ENCODE peak calls at places on chromosomes 3 and 15, in five cellular contexts. H is A549; D is GM23248; I is heart left ventricle; M is CD8-positive, alpha-beta memory T cell. K is an unnamed sample.

GRCh38 chr15:36951747-36952247 is 148.6 kb downstream of the MEIS2 start:
- DNase-seq in I (no peak), D (peak), M (no peak), H (no peak), K (no peak)

GRCh38 chr3:124442463-124442862 is 287.8 kb upstream of the UMPS start:
- DNase-seq in I (no peak), H (peak), M (no peak), D (peak), K (no peak)

GRCh38 chr3:11328196-11328945 is 56.2 kb downstream of the ATG7 start:
- DNase-seq in I (no peak), H (no peak), M (no peak), D (peak), K (no peak)

GRCh38 chr15:86355798-86356197 is 276.1 kb downstream of the AGBL1 start:
- DNase-seq in H (no peak), I (no peak), D (no peak), M (no peak), K (no peak)

GRCh38 chr15:67548862-67549651 is 6.6 kb downstream of the MAP2K5 start:
- DNase-seq in I (peak), D (peak), H (no peak), M (no peak), K (peak)

GRCh38 chr15:31270767-31271166 is 55.9 kb upstream of the KLF13 start:
- DNase-seq in D (no peak), M (no peak), H (no peak), I (peak), K (peak)

GRCh38 chr3:158782283-158782682 is 19.6 kb upstream of the MFSD1 start:
- DNase-seq in I (no peak), M (no peak), H (no peak), D (no peak), K (no peak)

GRCh38 chr3:174581551-174581950 is 277.6 kb upstream of the NAALADL2 start:
- DNase-seq in M (no peak), D (peak), I (no peak), H (no peak), K (no peak)

GRCh38 chr3:72114773-72115172 is 329.8 kb upstream of the PROK2 start:
- DNase-seq in D (no peak), I (no peak), H (no peak), M (no peak), K (no peak)

GRCh38 chr3:132597660-132598059 is 590 bp downstream of the ACKR4 start:
- DNase-seq in D (no peak), I (no peak), M (no peak), H (no peak), K (no peak)

GRCh38 chr3:185253645-185254410 is at the start of gene EHHADH:
- DNase-seq in I (peak), M (peak), D (peak), H (peak), K (peak)

GRCh38 chr3:33717866-33718594 is at the start of gene CLASP2:
- DNase-seq in I (peak), D (peak), M (peak), H (peak), K (peak)

GRCh38 chr15:62610499-62610898 is 432.0 kb upstream of the TPM1 start:
- DNase-seq in M (no peak), I (no peak), H (no peak), D (no peak), K (no peak)

GRCh38 chr3:25783661-25784512 is 644 bp upstream of the NGLY1 start:
- DNase-seq in M (peak), H (peak), I (peak), D (peak), K (peak)

GRCh38 chr3:9302425-9303181 is 53.2 kb upstream of the SRGAP3 start:
- DNase-seq in I (peak), D (peak), M (peak), H (peak), K (peak)

GRCh38 chr3:58666683-58667082 is at the start of gene FAM3D:
- DNase-seq in D (no peak), I (no peak), M (no peak), H (no peak), K (no peak)

GRCh38 chr3:102301155-102301554 is 133.7 kb upstream of the ZPLD1 start:
- DNase-seq in H (no peak), M (no peak), D (no peak), I (no peak), K (no peak)

GRCh38 chr3:134666885-134667284 is 16.1 kb upstream of the KY start:
- DNase-seq in H (no peak), D (peak), I (no peak), M (no peak), K (no peak)

GRCh38 chr3:190718097-190718496 is 144.4 kb downstream of the GMNC start:
- DNase-seq in I (no peak), H (no peak), D (no peak), M (no peak), K (no peak)

GRCh38 chr15:70636540-70637165 is 126.7 kb downstream of the UACA start:
- DNase-seq in I (no peak), M (no peak), D (peak), H (no peak), K (no peak)

GRCh38 chr15:70201376-70201775 is 103.7 kb upstream of the TLE3 start:
- DNase-seq in D (no peak), M (no peak), H (no peak), I (no peak), K (no peak)

GRCh38 chr3:129526121-129526900 is 2.1 kb upstream of the RHO start:
- DNase-seq in D (peak), H (no peak), I (no peak), M (no peak), K (no peak)

GRCh38 chr3:20043398-20043797 is 3.2 kb downstream of the KAT2B start:
- DNase-seq in H (no peak), M (peak), D (peak), I (peak), K (peak)

GRCh38 chr3:29614954-29615353 is 334.1 kb downstream of the RBMS3 start:
- DNase-seq in H (no peak), I (no peak), M (no peak), D (no peak), K (no peak)

GRCh38 chr3:185363662-185364203 is 797 bp downstream of the MAP3K13 start:
- DNase-seq in M (no peak), D (no peak), I (no peak), H (no peak), K (no peak)

GRCh38 chr3:41002104-41002503 is 197.2 kb upstream of the CTNNB1 start:
- DNase-seq in I (no peak), H (no peak), M (no peak), D (no peak), K (no peak)

GRCh38 chr3:149085828-149086231 is 503 bp downstream of the HLTF start:
- DNase-seq in I (no peak), D (peak), M (peak), H (peak), K (peak)

GRCh38 chr3:194828926-194829325 is 143.2 kb downstream of the FAM43A start:
- DNase-seq in M (no peak), D (no peak), H (no peak), I (no peak), K (no peak)

GRCh38 chr15:63523306-63523990 is 19.1 kb downstream of the USP3 start:
- DNase-seq in I (no peak), H (no peak), M (no peak), D (peak), K (no peak)

GRCh38 chr3:126056681-126057546 is 27.0 kb downstream of the SLC41A3 start:
- DNase-seq in M (no peak), H (no peak), I (peak), D (peak), K (peak)

GRCh38 chr3:52124766-52125165 is 29.5 kb downstream of the POC1A start:
- DNase-seq in D (no peak), H (no peak), I (peak), M (no peak), K (no peak)

GRCh38 chr3:60434945-60435344 is 816.3 kb downstream of the FHIT start:
- DNase-seq in H (no peak), D (no peak), M (no peak), I (no peak), K (no peak)

GRCh38 chr3:123346726-123347125 is 102.2 kb downstream of the ADCY5 start:
- DNase-seq in D (peak), H (no peak), I (peak), M (no peak), K (no peak)

GRCh38 chr3:43960448-43960840 is 269.7 kb downstream of the ABHD5 start:
- DNase-seq in H (no peak), M (no peak), I (no peak), D (peak), K (peak)

GRCh38 chr3:54536450-54536849 is 391.4 kb downstream of the LRTM1 start:
- DNase-seq in I (no peak), M (no peak), D (no peak), H (no peak), K (no peak)

GRCh38 chr3:49013738-49014660 is 4.4 kb downstream of the DALRD3 start:
- DNase-seq in I (peak), H (peak), D (peak), M (no peak), K (no peak)

GRCh38 chr15:35000511-35000910 is 12.4 kb upstream of the ZNF770 start:
- DNase-seq in M (no peak), I (no peak), D (peak), H (peak), K (peak)

GRCh38 chr15:34993877-34994276 is 5.8 kb upstream of the ZNF770 start:
- DNase-seq in H (no peak), I (no peak), D (no peak), M (no peak), K (no peak)

GRCh38 chr15:34999906-35000305 is 11.8 kb upstream of the ZNF770 start:
- DNase-seq in D (peak), H (no peak), M (no peak), I (no peak), K (no peak)

GRCh38 chr15:34993413-34993812 is 5.3 kb upstream of the ZNF770 start:
- DNase-seq in I (no peak), D (peak), H (no peak), M (no peak), K (no peak)

DNA sequence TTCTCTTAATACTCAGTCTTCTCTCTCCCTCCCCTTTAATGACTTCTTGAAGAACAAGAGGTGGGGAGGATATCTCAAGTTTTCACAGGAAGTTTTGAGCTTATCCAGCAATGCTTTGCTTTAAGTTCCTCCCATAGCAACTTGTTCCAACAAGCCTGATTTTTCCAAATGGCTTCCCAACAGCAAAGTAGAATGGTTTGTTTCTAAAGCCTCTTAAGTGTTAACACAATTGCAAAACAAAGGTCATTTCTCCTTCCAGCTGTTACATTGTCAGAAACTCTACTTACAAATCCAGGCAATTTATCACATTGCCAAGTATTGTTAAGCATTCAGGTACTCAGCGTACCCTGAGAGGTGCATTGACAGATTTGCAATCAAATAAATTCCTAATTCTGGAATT is 6.8 kb upstream of the ZNF770 start:
- DNase-seq in M (no peak), I (no peak), H (no peak), D (no peak), K (no peak)
- H3K27ac ChIP-seq in M (no peak), I (no peak), H (no peak), D (no peak), K (no peak)

DNA sequence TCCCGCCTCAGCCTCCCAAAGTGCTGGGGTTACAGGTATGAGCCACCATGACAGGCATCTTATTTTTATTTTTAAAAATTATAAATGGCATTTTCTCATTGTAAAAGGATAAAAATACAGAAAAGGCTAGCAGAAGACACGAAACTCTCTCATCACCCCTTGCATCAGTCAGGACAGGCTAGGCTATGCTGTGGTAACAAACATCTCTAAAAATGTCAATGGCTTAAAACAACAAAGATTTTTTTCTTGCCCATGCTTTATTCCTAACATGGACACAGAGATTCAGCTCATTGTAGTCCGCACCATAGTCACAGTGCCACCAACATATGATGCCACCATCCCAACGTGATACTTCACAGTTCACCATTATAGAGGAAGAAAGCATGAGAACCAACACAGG is 34.0 kb upstream of the SEMA4B start:
- DNase-seq in H (no peak), M (no peak), D (no peak), I (no peak), K (no peak)
- H3K27ac ChIP-seq in H (peak), M (no peak), D (no peak), I (no peak), K (no peak)

GRCh38 chr3:196684548-196685407 is 27.3 kb downstream of the CEP19 start:
- DNase-seq in M (peak), H (peak), I (peak), D (peak), K (peak)

GRCh38 chr3:196686436-196686835 is 25.6 kb downstream of the CEP19 start:
- DNase-seq in D (peak), H (no peak), I (no peak), M (no peak), K (no peak)

GRCh38 chr3:196689941-196690660 is 21.9 kb downstream of the CEP19 start:
- DNase-seq in D (no peak), H (no peak), M (no peak), I (no peak), K (no peak)

GRCh38 chr3:196694202-196694638 is 17.8 kb downstream of the CEP19 start:
- DNase-seq in D (peak), M (peak), I (no peak), H (peak), K (no peak)

GRCh38 chr3:196688349-196688748 is 23.7 kb downstream of the CEP19 start:
- DNase-seq in I (peak), H (no peak), D (peak), M (no peak), K (peak)
- H3K27ac ChIP-seq in I (peak), H (no peak), D (peak), M (no peak), K (no peak)

GRCh38 chr15:66170042-66170441 is 83.5 kb downstream of the MEGF11 start:
- DNase-seq in I (no peak), M (no peak), H (no peak), D (no peak), K (no peak)

GRCh38 chr15:66169023-66169422 is 84.5 kb downstream of the MEGF11 start:
- DNase-seq in I (no peak), D (no peak), M (no peak), H (no peak), K (no peak)

GRCh38 chr15:66171891-66172290 is 81.7 kb downstream of the MEGF11 start:
- DNase-seq in H (no peak), I (no peak), D (no peak), M (no peak), K (no peak)

GRCh38 chr15:66169625-66170024 is 83.9 kb downstream of the MEGF11 start:
- DNase-seq in D (no peak), M (no peak), I (no peak), H (no peak), K (no peak)

GRCh38 chr15:66170716-66171115 is 82.8 kb downstream of the MEGF11 start:
- DNase-seq in I (no peak), D (no peak), H (no peak), M (no peak), K (no peak)
- H3K27ac ChIP-seq in I (no peak), D (no peak), H (no peak), M (no peak), K (no peak)

GRCh38 chr3:15757824-15758223 is 40.0 kb downstream of the ANKRD28 start:
- DNase-seq in D (no peak), M (no peak), I (no peak), H (no peak), K (no peak)
- H3K27ac ChIP-seq in D (peak), M (no peak), I (no peak), H (no peak), K (no peak)

DNA sequence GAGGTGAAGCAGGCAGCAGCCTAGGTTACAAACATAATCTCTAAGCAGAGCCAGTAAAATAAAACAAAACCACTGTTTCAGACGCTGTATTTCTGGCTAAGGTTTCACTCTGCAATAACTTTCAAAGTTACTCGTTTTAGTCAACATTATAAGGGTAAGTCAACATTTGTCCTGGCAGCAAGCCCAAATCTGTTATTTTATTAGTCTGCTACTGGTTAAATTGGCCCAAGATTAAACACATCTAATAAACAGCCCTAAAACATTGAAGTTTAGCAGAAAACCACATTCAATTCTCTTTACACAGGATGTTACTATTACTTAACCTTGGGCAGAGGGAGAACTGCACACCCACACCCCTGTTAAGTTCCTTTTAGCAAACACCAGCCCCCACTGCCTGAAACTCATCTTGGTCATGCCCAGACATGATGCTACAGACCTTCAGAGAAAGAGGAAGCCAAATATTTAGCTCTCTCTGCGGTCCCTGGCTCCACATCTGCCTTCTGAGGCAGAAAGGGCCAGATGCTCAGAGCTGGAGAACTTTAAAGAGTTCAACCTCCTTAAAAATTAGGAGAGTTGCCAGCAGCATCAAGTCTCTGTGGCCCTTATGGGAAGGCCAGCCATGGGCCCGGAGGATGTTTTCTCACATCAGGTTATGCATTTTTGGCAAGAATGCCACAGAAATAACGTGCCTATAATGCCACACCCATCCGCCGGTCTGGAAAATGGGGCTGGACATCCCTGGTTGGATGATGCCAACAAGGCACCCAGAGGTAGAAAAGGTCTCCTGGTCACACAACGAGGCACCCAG is 17.9 kb downstream of the ARHGEF3 start:
- DNase-seq in H (peak), M (peak), D (peak), I (peak), K (peak)
- H3K27ac ChIP-seq in H (peak), M (peak), D (peak), I (peak), K (peak)

DNA sequence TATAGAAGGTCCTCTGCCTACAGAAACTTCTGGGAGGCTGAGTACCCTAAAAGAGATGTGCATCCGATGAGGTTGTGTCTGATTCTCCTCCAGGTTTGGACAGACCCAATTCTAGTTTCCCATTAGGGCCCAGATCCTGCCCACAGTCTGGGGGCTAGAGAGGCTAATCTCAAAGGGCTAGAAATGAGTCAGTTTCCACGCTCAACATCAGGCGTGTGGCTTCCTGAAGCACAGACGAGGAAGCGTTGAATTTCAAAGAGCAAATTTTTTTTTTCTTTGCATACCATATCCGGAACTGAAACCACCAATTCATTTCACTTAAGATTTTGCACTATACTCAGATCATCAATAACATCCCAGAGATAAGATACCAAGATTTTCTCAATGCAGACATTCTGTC is 173.8 kb upstream of the BCL6 start:
- DNase-seq in M (peak), D (no peak), H (no peak), I (no peak), K (no peak)
- H3K27ac ChIP-seq in M (peak), D (no peak), H (peak), I (peak), K (no peak)

GRCh38 chr15:78448441-78449219 is 10.6 kb downstream of the IREB2 start:
- DNase-seq in D (no peak), M (no peak), I (no peak), H (no peak), K (no peak)

GRCh38 chr15:78449220-78449999 is 11.4 kb downstream of the IREB2 start:
- DNase-seq in H (no peak), I (no peak), D (no peak), M (no peak), K (no peak)

GRCh38 chr15:78446551-78446950 is 8.5 kb downstream of the IREB2 start:
- DNase-seq in I (no peak), D (no peak), M (no peak), H (no peak), K (no peak)

GRCh38 chr15:78444255-78444654 is 6.2 kb downstream of the IREB2 start:
- DNase-seq in H (no peak), M (no peak), D (no peak), I (no peak), K (no peak)

GRCh38 chr15:78445875-78446274 is 7.9 kb downstream of the IREB2 start:
- DNase-seq in M (no peak), H (no peak), I (no peak), D (no peak), K (no peak)
- H3K27ac ChIP-seq in M (no peak), H (no peak), I (no peak), D (no peak), K (peak)